ENCODE peak calls at places on chromosomes 6 and 20, in nine cellular contexts. R, C, G, W, X, B, H, I and Q are unnamed samples.

GRCh38 chr20:39067526-39068216 is 105.5 kb downstream of the DHX35 start:
- DNase-seq in C (no peak), H (no peak), G (no peak), W (no peak), X (peak; percentile 10), B (no peak), R (no peak), I (no peak), Q (no peak)

GRCh38 chr20:5557123-5557522 is 193.1 kb upstream of the SHLD1 start:
- DNase-seq in G (peak; percentile 54), B (no peak), R (peak; percentile 76), W (no peak), H (no peak), X (peak; percentile 54), C (peak; percentile 62), I (peak; percentile 24), Q (peak; percentile 29)

GRCh38 chr20:58511364-58511763 is 3.8 kb downstream of the APCDD1L start:
- DNase-seq in C (no peak), H (no peak), I (no peak), G (no peak), W (no peak), X (peak; percentile 88), R (no peak), B (no peak), Q (no peak)

GRCh38 chr6:19478992-19479391 is 358.2 kb upstream of the ID4 start:
- DNase-seq in C (no peak), H (no peak), B (no peak), R (no peak), I (no peak), G (no peak), W (no peak), X (peak; percentile 18), Q (no peak)

GRCh38 chr6:169957351-169957963 is 206.0 kb downstream of the ERMARD start:
- DNase-seq in H (no peak), W (no peak), I (no peak), C (peak; percentile 5), X (no peak), R (no peak), B (peak; percentile 26), G (peak; percentile 23), Q (no peak)

GRCh38 chr20:21396921-21397340 is 395 bp downstream of the NKX2-4 start:
- DNase-seq in X (no peak), G (no peak), W (no peak), H (no peak), I (no peak), R (peak; percentile 53), B (no peak), C (no peak), Q (no peak)

GRCh38 chr6:11645016-11645415 is 107.5 kb downstream of the TMEM170B start:
- DNase-seq in R (no peak), W (no peak), X (peak; percentile 55), I (no peak), B (no peak), H (no peak), C (no peak), G (no peak), Q (no peak)

GRCh38 chr6:142329486-142330113 is 27.8 kb downstream of the ADGRG6 start:
- DNase-seq in H (no peak), W (no peak), G (no peak), B (no peak), I (no peak), R (no peak), C (no peak), X (no peak), Q (no peak)

GRCh38 chr6:32127409-32127716 is 683 bp downstream of the ATF6B start:
- DNase-seq in R (no peak), W (no peak), I (no peak), X (no peak), C (no peak), G (no peak), B (no peak), H (no peak), Q (no peak)

GRCh38 chr6:26215200-26216014 is 128.2 kb downstream of the HFE start:
- DNase-seq in W (no peak), G (no peak), I (peak; percentile 41), X (peak; percentile 26), C (no peak), B (no peak), R (peak; percentile 59), H (no peak), Q (no peak)

GRCh38 chr20:49983848-49984408 is 1.1 kb downstream of the SNAI1 start:
- DNase-seq in C (no peak), G (no peak), R (no peak), H (no peak), I (no peak), X (peak; percentile 68), B (no peak), W (no peak), Q (peak; percentile 29)

GRCh38 chr6:47195251-47195650 is 114.5 kb downstream of the TNFRSF21 start:
- DNase-seq in I (no peak), C (peak; percentile 28), B (no peak), G (no peak), W (no peak), X (peak; percentile 91), R (no peak), H (no peak), Q (peak; percentile 53)

GRCh38 chr20:63273635-63274380 is 1.2 kb downstream of the ARFGAP1 start:
- DNase-seq in C (no peak), R (no peak), G (no peak), I (no peak), X (peak; percentile 70), W (no peak), B (no peak), H (no peak), Q (no peak)

GRCh38 chr20:11979306-11980128 is 61.8 kb downstream of the BTBD3 start:
- DNase-seq in H (no peak), B (no peak), R (no peak), G (no peak), W (no peak), I (no peak), X (no peak), C (no peak), Q (no peak)

GRCh38 chr20:53081916-53082863 is 110.0 kb downstream of the TSHZ2 start:
- DNase-seq in X (no peak), G (no peak), C (no peak), H (no peak), B (no peak), I (no peak), R (no peak), W (no peak), Q (no peak)

GRCh38 chr20:40156600-40157307 is 532.3 kb downstream of the MAFB start:
- DNase-seq in R (no peak), H (no peak), X (no peak), C (no peak), B (no peak), G (no peak), W (no peak), I (no peak), Q (no peak)

GRCh38 chr6:35091353-35092083 is 49.6 kb downstream of the TCP11 start:
- DNase-seq in W (no peak), C (no peak), X (no peak), I (no peak), R (no peak), B (no peak), H (no peak), G (peak; percentile 24), Q (no peak)

GRCh38 chr6:161168281-161168891 is 105.5 kb downstream of the AGPAT4 start:
- DNase-seq in G (no peak), B (peak; percentile 54), X (peak; percentile 83), W (no peak), C (no peak), H (no peak), I (no peak), R (peak; percentile 47), Q (no peak)

GRCh38 chr20:57564180-57564802 is 3.4 kb downstream of the PCK1 start:
- DNase-seq in R (no peak), I (no peak), X (no peak), B (no peak), W (no peak), H (no peak), C (peak; percentile 52), G (no peak), Q (no peak)

DNA sequence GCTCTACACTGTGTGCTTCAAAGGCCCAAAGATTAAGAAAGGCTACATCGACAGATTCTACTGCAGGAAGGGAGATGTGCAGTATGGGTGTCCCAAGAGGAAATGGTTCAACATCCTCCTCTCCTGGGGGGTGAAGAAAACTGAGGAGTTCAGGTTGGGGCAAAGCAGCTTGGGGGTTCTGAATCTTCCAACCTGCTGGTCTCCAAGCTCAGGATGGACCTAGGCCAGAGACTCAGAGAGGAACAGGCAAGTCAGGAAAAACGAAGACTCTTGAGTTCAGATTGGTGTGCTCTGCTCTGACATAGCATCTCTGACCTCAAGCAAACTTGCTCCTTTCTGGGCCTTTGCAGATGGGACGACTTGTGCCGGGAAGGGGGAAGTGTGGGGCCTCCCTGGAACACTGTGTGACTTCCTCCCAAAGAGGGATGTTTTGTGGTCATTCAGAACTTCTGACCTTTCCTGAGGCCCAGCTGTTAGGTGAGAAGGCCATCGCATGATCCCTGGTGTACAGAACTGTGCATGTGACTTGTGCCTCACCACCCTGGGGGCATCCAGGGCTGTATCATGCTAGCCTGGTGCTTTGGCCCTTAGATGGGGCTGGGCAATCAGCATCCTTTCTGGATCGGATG is 31.1 kb downstream of the DAAM2 start:
- DNase-seq in H (no peak), C (peak; percentile 43), G (no peak), X (peak; percentile 38), I (no peak), W (no peak), B (peak; percentile 80), R (no peak), Q (peak; percentile 73)
- H3K27ac ChIP-seq in H (peak overlapping the region; percentile 85), C (peak overlapping the region; percentile 77), G (peak overlapping the region; percentile 84), X (no peak overlapping the region), I (no peak overlapping the region), W (no peak overlapping the region), B (peak overlapping the region; percentile 76), R (no peak overlapping the region), Q (peak overlapping the region; percentile 81)

GRCh38 chr6:80005406-80005805 is 957 bp downstream of the TTK start:
- DNase-seq in H (no peak), G (no peak), R (no peak), C (no peak), X (no peak), W (no peak), B (no peak), I (no peak), Q (no peak)
- H3K4me1 ChIP-seq in H (peaks cover 6% of the 10 kb centered on the region), G (peaks cover 15% of the 10 kb centered on the region), R (peaks cover 18% of the 10 kb centered on the region), C (peaks cover 4% of the 10 kb centered on the region), X (peaks cover 4% of the 10 kb centered on the region), W (peaks cover 7% of the 10 kb centered on the region), B (peaks cover 15% of the 10 kb centered on the region), I (peaks cover 9% of the 10 kb centered on the region), Q (peaks cover 18% of the 10 kb centered on the region)

GRCh38 chr20:1298888-1299511 is 29.9 kb downstream of the SDCBP2 start:
- DNase-seq in G (no peak), H (no peak), X (no peak), I (no peak), W (no peak), C (no peak), R (no peak), B (no peak), Q (no peak)
- H3K27ac ChIP-seq in G (no peak overlapping the region), H (no peak overlapping the region), X (no peak overlapping the region), I (peak overlapping the region; percentile 17), W (no peak overlapping the region), C (no peak overlapping the region), R (no peak overlapping the region), B (no peak overlapping the region), Q (no peak overlapping the region)

GRCh38 chr20:62239278-62239879 is 1.1 kb downstream of the OSBPL2 start:
- DNase-seq in X (no peak), R (no peak), H (no peak), W (no peak), I (no peak), C (peak; percentile 25), B (no peak), G (no peak), Q (no peak)
- H3K4me1 ChIP-seq in X (peaks cover 14% of the 10 kb centered on the region), R (peaks cover 9% of the 10 kb centered on the region), H (no peaks in the 10 kb centered on the region), W (peaks cover 48% of the 10 kb centered on the region), I (peaks cover 22% of the 10 kb centered on the region), C (peaks cover 20% of the 10 kb centered on the region), B (peaks cover 65% of the 10 kb centered on the region), G (peaks cover 73% of the 10 kb centered on the region), Q (peaks cover 78% of the 10 kb centered on the region)